ENCODE peak calls at places on chromosomes 16 and 17, in four cellular contexts. R, Z, T and P are unnamed samples.

GRCh38 chr17:56064506-56064905 is 88.8 kb upstream of the ANKFN1 start:
- DNase-seq in R (no peak), Z (peak; percentile 46), T (no peak), P (no peak)

GRCh38 chr16:67277999-67278772 is 1.1 kb upstream of the PLEKHG4 start:
- DNase-seq in R (no peak), Z (no peak), T (no peak), P (no peak)

GRCh38 chr16:29674188-29674587 is 4.8 kb upstream of the QPRT start:
- DNase-seq in R (no peak), Z (no peak), T (no peak), P (no peak)

GRCh38 chr17:72576289-72576759 is 455.5 kb downstream of the SOX9 start:
- DNase-seq in R (no peak), Z (no peak), T (no peak), P (no peak)

GRCh38 chr17:29444589-29444988 is 54.4 kb downstream of the TAOK1 start:
- DNase-seq in R (no peak), Z (no peak), T (no peak), P (no peak)

GRCh38 chr16:31474173-31474714 is 2.3 kb downstream of the TGFB1I1 start:
- DNase-seq in R (peak; percentile 44), Z (no peak), T (no peak), P (no peak)

GRCh38 chr16:26316683-26317464 is 625.1 kb downstream of the HS3ST4 start:
- DNase-seq in R (no peak), Z (peak; percentile 79), T (no peak), P (no peak)

GRCh38 chr16:75032655-75033054 is 33.8 kb downstream of the ZNRF1 start:
- DNase-seq in R (no peak), Z (no peak), T (no peak), P (no peak)

GRCh38 chr16:53545433-53545832 is 42.4 kb upstream of the AKTIP start:
- DNase-seq in R (no peak), Z (no peak), T (no peak), P (no peak)

GRCh38 chr17:2053380-2054261 is 1.3 kb upstream of the HIC1 start:
- DNase-seq in R (peak; percentile 47), Z (peak; percentile 89), T (no peak), P (no peak)

GRCh38 chr16:56869513-56870270 is 4.7 kb downstream of the SLC12A3 start:
- DNase-seq in R (peak; percentile 82), Z (peak; percentile 67), T (no peak), P (no peak)

GRCh38 chr17:45234641-45235040 is 13.0 kb downstream of the FMNL1 start:
- DNase-seq in R (peak; percentile 60), Z (peak; percentile 73), T (no peak), P (no peak)

GRCh38 chr17:17737938-17738894 is 57.0 kb downstream of the RAI1 start:
- DNase-seq in R (no peak), Z (peak; percentile 69), T (no peak), P (no peak)

GRCh38 chr16:65964752-65965151 is 401.7 kb upstream of the CDH5 start:
- DNase-seq in R (no peak), Z (no peak), T (no peak), P (no peak)

GRCh38 chr16:11400076-11400475 is 54.8 kb downstream of the RMI2 start:
- DNase-seq in R (no peak), Z (no peak), T (no peak), P (no peak)

GRCh38 chr16:28873543-28874201 is 4.6 kb upstream of the ATP2A1 start:
- DNase-seq in R (peak; percentile 80), Z (peak; percentile 87), T (no peak), P (peak; percentile 82)

GRCh38 chr17:7281953-7282751 is 634 bp downstream of the SLC2A4 start:
- DNase-seq in R (peak; percentile 35), Z (peak; percentile 72), T (no peak), P (no peak)

GRCh38 chr17:38539386-38539785 is 66.4 kb downstream of the SRCIN1 start:
- DNase-seq in R (no peak), Z (no peak), T (no peak), P (no peak)

GRCh38 chr16:12874135-12874534 is 27.3 kb upstream of the SHISA9 start:
- DNase-seq in R (no peak), Z (no peak), T (no peak), P (no peak)

GRCh38 chr16:23156110-23156509 is 6.9 kb upstream of the USP31 start:
- DNase-seq in R (no peak), Z (no peak), T (no peak), P (no peak)

GRCh38 chr17:55451203-55451641 is 29.6 kb upstream of the MMD start:
- DNase-seq in R (peak; percentile 75), Z (no peak), T (no peak), P (no peak)

GRCh38 chr16:83954577-83955016 is 1.6 kb downstream of the OSGIN1 start:
- DNase-seq in R (no peak), Z (no peak), T (no peak), P (no peak)

GRCh38 chr17:5619088-5619740 is 34.9 kb upstream of the NLRP1 start:
- DNase-seq in R (peak; percentile 68), Z (no peak), T (peak; percentile 37), P (no peak)

GRCh38 chr17:16352303-16352837 is 899 bp downstream of the CENPV start:
- DNase-seq in R (peak; percentile 32), Z (peak; percentile 67), T (no peak), P (peak; percentile 17)

GRCh38 chr17:13919818-13920217 is 149.5 kb upstream of the COX10 start:
- DNase-seq in R (no peak), Z (no peak), T (no peak), P (no peak)

GRCh38 chr17:77963441-77963840 is 4.9 kb downstream of the TNRC6C start:
- DNase-seq in R (peak; percentile 17), Z (no peak), T (no peak), P (no peak)

GRCh38 chr16:84430860-84431259 is 62.5 kb downstream of the ATP2C2 start:
- DNase-seq in R (no peak), Z (no peak), T (no peak), P (no peak)

GRCh38 chr17:6381526-6382135 is 53.3 kb downstream of the AIPL1 start:
- DNase-seq in R (no peak), Z (no peak), T (no peak), P (no peak)

GRCh38 chr16:47358816-47359215 is 102.0 kb downstream of the ITFG1 start:
- DNase-seq in R (no peak), Z (no peak), T (no peak), P (no peak)

GRCh38 chr16:49663081-49664057 is 192.5 kb downstream of the ZNF423 start:
- DNase-seq in R (no peak), Z (no peak), T (no peak), P (no peak)

GRCh38 chr17:4204190-4204589 is 59.6 kb downstream of the ANKFY1 start:
- DNase-seq in R (no peak), Z (no peak), T (no peak), P (no peak)

GRCh38 chr16:12311887-12312286 is 335.4 kb downstream of the SNX29 start:
- DNase-seq in R (no peak), Z (no peak), T (no peak), P (no peak)

GRCh38 chr17:40551874-40552768 is 13.2 kb downstream of the CCR7 start:
- DNase-seq in R (no peak), Z (no peak), T (no peak), P (no peak)

GRCh38 chr17:50865060-50865867 is 890 bp downstream of the TOB1 start:
- DNase-seq in R (peak; percentile 70), Z (peak; percentile 76), T (no peak), P (no peak)

GRCh38 chr17:28969706-28970393 is 18.5 kb upstream of the PHF12 start:
- DNase-seq in R (no peak), Z (no peak), T (no peak), P (no peak)

GRCh38 chr17:78046923-78047322 is 81.6 kb downstream of the TMC6 start:
- DNase-seq in R (no peak), Z (no peak), T (no peak), P (no peak)

GRCh38 chr17:27245230-27245696 is 48.7 kb upstream of the WSB1 start:
- DNase-seq in R (peak; percentile 84), Z (peak; percentile 73), T (peak; percentile 51), P (peak; percentile 53)

GRCh38 chr17:731943-732787 is at the start of gene TLCD3A:
- DNase-seq in R (peak; percentile 86), Z (peak; percentile 74), T (no peak), P (peak; percentile 75)
- TF ChIP-seq POLR2A in R (no peak), Z (peak; percentile 62), T (peak; percentile 58), P (no peak)

GRCh38 chr16:69201787-69202186 is 14.8 kb downstream of the SNTB2 start:
- DNase-seq in R (no peak), Z (no peak), T (no peak), P (no peak)
- TF ChIP-seq TAF1 in R (no peak), Z (no peak), T (no peak), P (no peak)

DNA sequence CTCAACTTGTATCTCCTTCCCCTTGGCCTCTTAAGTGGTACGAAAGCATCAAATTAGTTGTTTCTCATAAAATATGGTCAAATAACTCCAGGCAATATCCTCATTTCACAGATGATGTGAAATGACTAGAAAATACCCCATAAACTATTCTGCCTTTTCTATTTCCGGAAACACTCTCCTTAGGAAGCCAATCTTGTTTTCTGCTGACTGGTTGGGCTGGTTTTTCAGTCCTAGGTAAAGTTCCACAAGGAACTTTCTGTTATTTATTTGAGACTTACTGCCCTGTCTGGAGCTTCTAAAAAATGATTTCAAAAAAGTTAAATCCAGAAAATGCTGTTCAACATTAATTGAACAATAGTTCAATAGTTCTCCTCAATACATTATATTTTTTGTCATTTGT is 7.3 kb downstream of the MYOCD start:
- DNase-seq in R (no peak), Z (no peak), T (no peak), P (no peak)
- TF ChIP-seq POLR2AphosphoS5 in R (no peak), Z (no peak), T (no peak), P (no peak)

DNA sequence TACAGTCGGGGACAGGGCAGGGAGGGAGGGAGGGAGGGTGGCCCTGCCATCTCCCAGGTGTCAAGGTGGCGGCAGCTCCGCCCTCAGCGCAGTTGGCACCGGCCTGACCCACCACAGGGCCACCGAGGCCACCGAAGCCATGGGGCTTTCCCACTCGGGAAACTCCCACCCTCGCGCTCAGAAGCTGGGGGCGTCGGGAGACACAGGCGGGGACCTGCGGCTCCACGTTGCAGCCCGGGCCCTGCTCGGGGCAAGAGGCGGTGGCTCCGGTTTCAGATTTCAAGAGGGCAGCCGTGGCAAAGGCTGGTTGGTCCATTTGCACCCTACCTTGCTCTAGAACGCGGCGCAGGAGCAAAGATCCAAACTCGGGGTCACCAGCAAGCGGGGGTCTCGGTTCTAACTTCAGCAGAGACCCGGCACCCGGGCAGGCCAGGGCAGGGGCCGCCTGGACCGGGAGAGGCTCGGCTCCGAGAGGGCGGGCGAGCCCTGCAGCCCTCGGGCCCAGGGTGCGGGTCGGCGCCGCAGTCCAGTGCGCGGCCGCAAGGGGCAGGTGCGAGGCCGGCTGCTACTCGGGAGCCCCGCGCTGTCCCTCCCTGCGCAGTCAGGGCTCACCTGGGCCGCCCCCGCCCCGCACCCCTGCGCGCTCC is 412 bp downstream of the CYB561 start:
- DNase-seq in R (peak; percentile 60), Z (peak; percentile 92), T (no peak), P (peak; percentile 88)
- TF ChIP-seq POLR2A in R (no peak), Z (no peak), T (no peak), P (no peak)

GRCh38 chr16:86150646-86151371 is 251.8 kb downstream of the IRF8 start:
- DNase-seq in R (no peak), Z (no peak), T (no peak), P (no peak)
- TF ChIP-seq TAF1 in R (no peak), Z (no peak), T (no peak), P (no peak)